ENCODE peak calls at places on chromosomes 13 and 19, in six cellular contexts. C is gastrocnemius medialis; T is thyroid gland; L is psoas muscle; Y is GM23248; J is CD4-positive, CD25-positive, alpha-beta regulatory T cell. B is an unnamed sample.

GRCh38 chr13:113628291-113629270 is 29.4 kb downstream of the ATP4B start:
- DNase-seq in C (no peak), T (no peak), L (peak; percentile 42), Y (no peak), J (no peak), B (no peak)

GRCh38 chr13:113742000-113742441 is 17.0 kb upstream of the TMEM255B start:
- DNase-seq in C (no peak), T (peak; percentile 51), L (no peak), Y (peak; percentile 84), J (no peak), B (no peak)

GRCh38 chr13:30908416-30908980 is 2.4 kb downstream of the MEDAG start:
- DNase-seq in C (no peak), T (peak; percentile 30), L (no peak), Y (peak; percentile 79), J (no peak), B (peak; percentile 21)

GRCh38 chr19:14320253-14320652 is 61.0 kb upstream of the ADGRE5 start:
- DNase-seq in C (no peak), T (no peak), L (no peak), Y (no peak), J (no peak), B (no peak)

GRCh38 chr19:15371786-15372380 is 7.7 kb downstream of the AKAP8 start:
- DNase-seq in C (no peak), T (no peak), L (peak; percentile 36), Y (no peak), J (no peak), B (no peak)

GRCh38 chr19:13042443-13043130 is 47.3 kb downstream of the NFIX start:
- DNase-seq in C (no peak), T (no peak), L (no peak), Y (peak; percentile 65), J (no peak), B (no peak)

GRCh38 chr13:21012211-21012610 is 49.2 kb downstream of the LATS2 start:
- DNase-seq in C (no peak), T (no peak), L (no peak), Y (no peak), J (no peak), B (no peak)

GRCh38 chr13:93173656-93174055 is 53.0 kb upstream of the GPC6 start:
- DNase-seq in C (no peak), T (no peak), L (no peak), Y (peak; percentile 37), J (no peak), B (no peak)

GRCh38 chr19:35901854-35902661 is at the start of gene HCST:
- DNase-seq in C (no peak), T (no peak), L (no peak), Y (peak; percentile 81), J (peak; percentile 38), B (no peak)

GRCh38 chr19:11538232-11539036 is at the start of gene CNN1:
- DNase-seq in C (no peak), T (peak; percentile 11), L (peak; percentile 59), Y (peak; percentile 77), J (no peak), B (peak; percentile 77)

GRCh38 chr13:95643814-95644598 is 500 bp downstream of the DZIP1 start:
- DNase-seq in C (no peak), T (no peak), L (peak; percentile 59), Y (peak; percentile 74), J (no peak), B (no peak)

GRCh38 chr13:60265566-60265965 is 101.8 kb upstream of the DIAPH3 start:
- DNase-seq in C (no peak), T (no peak), L (no peak), Y (no peak), J (no peak), B (no peak)

GRCh38 chr13:31350560-31350959 is 150.8 kb downstream of the B3GLCT start:
- DNase-seq in C (no peak), T (no peak), L (no peak), Y (peak; percentile 23), J (no peak), B (no peak)

GRCh38 chr13:96967248-96967745 is 27.0 kb downstream of the OXGR1 start:
- DNase-seq in C (no peak), T (no peak), L (no peak), Y (peak; percentile 34), J (no peak), B (no peak)

GRCh38 chr13:31121327-31122140 is 40.2 kb downstream of the HSPH1 start:
- DNase-seq in C (no peak), T (no peak), L (no peak), Y (no peak), J (no peak), B (no peak)

GRCh38 chr13:29480893-29481525 is 114.5 kb downstream of the SLC7A1 start:
- DNase-seq in C (no peak), T (no peak), L (no peak), Y (no peak), J (no peak), B (no peak)

GRCh38 chr13:74219571-74219970 is 85.4 kb upstream of the KLF12 start:
- DNase-seq in C (no peak), T (no peak), L (no peak), Y (no peak), J (no peak), B (no peak)

GRCh38 chr19:6340493-6341201 is 7.2 kb upstream of the ACER1 start:
- DNase-seq in C (no peak), T (no peak), L (no peak), Y (no peak), J (no peak), B (no peak)

GRCh38 chr13:113129921-113130750 is 7.5 kb downstream of the F10 start:
- DNase-seq in C (no peak), T (no peak), L (peak; percentile 56), Y (no peak), J (no peak), B (no peak)

GRCh38 chr19:5799247-5800241 is 5.3 kb upstream of the NRTN start:
- DNase-seq in C (no peak), T (no peak), L (no peak), Y (no peak), J (no peak), B (peak; percentile 77)

GRCh38 chr13:38141792-38142191 is 207.9 kb upstream of the UFM1 start:
- DNase-seq in C (no peak), T (no peak), L (no peak), Y (peak; percentile 46), J (no peak), B (no peak)

GRCh38 chr19:5024282-5024681 is 55.4 kb downstream of the KDM4B start:
- DNase-seq in C (peak; percentile 70), T (no peak), L (peak; percentile 75), Y (no peak), J (no peak), B (no peak)

GRCh38 chr13:91368676-91369425 is 21.4 kb downstream of the MIR17HG start:
- DNase-seq in C (no peak), T (no peak), L (no peak), Y (peak; percentile 19), J (no peak), B (no peak)

GRCh38 chr13:43776680-43777079 is 10.1 kb downstream of the ENOX1 start:
- DNase-seq in C (no peak), T (no peak), L (no peak), Y (no peak), J (no peak), B (no peak)

GRCh38 chr19:46373573-46374359 is 26.9 kb downstream of the PPP5C start:
- DNase-seq in C (no peak), T (peak; percentile 100), L (peak; percentile 80), Y (peak; percentile 89), J (no peak), B (peak; percentile 78)

GRCh38 chr19:5138606-5139594 is 170.0 kb downstream of the KDM4B start:
- DNase-seq in C (no peak), T (no peak), L (peak; percentile 66), Y (peak; percentile 31), J (peak; percentile 68), B (no peak)

GRCh38 chr13:44516771-44517170 is 59.4 kb downstream of the TSC22D1 start:
- DNase-seq in C (no peak), T (no peak), L (no peak), Y (no peak), J (no peak), B (no peak)

GRCh38 chr19:9923440-9923839 is 12.9 kb downstream of the OLFM2 start:
- DNase-seq in C (no peak), T (no peak), L (no peak), Y (no peak), J (no peak), B (no peak)

GRCh38 chr13:70613295-70613694 is 505.0 kb upstream of the KLHL1 start:
- DNase-seq in C (no peak), T (no peak), L (no peak), Y (no peak), J (no peak), B (no peak)

GRCh38 chr13:52447354-52447753 is 3.1 kb downstream of the VPS36 start:
- DNase-seq in C (no peak), T (no peak), L (no peak), Y (peak; percentile 30), J (no peak), B (no peak)

GRCh38 chr13:29162638-29163037 is 342.5 kb downstream of the MTUS2 start:
- DNase-seq in C (no peak), T (no peak), L (no peak), Y (peak; percentile 56), J (no peak), B (no peak)

GRCh38 chr19:15115080-15115479 is 7.9 kb downstream of the SYDE1 start:
- DNase-seq in C (peak; percentile 35), T (peak; percentile 30), L (peak; percentile 90), Y (no peak), J (no peak), B (peak; percentile 70)

GRCh38 chr19:4678881-4679379 is 8.8 kb upstream of the MYDGF start:
- DNase-seq in C (no peak), T (no peak), L (peak; percentile 70), Y (peak; percentile 18), J (no peak), B (peak; percentile 91)

GRCh38 chr19:57829316-57829715 is 783 bp upstream of the ZNF587B start:
- DNase-seq in C (no peak), T (no peak), L (no peak), Y (no peak), J (no peak), B (no peak)

GRCh38 chr19:57825501-57825900 is 4.6 kb upstream of the ZNF587B start:
- DNase-seq in C (no peak), T (no peak), L (no peak), Y (no peak), J (no peak), B (no peak)

GRCh38 chr19:57830071-57830602 is at the start of gene ZNF587B:
- DNase-seq in C (peak; percentile 5), T (peak; percentile 85), L (peak; percentile 84), Y (peak; percentile 64), J (peak; percentile 6), B (peak; percentile 49)
- H3K27ac ChIP-seq in C (peak within 1 kb of the TSS; percentile 81), T (peak within 1 kb of the TSS; percentile 60), L (peak within 1 kb of the TSS; percentile 82), Y (peak within 1 kb of the TSS; percentile 31), J (no peak within 1 kb of the TSS), B (no peak within 1 kb of the TSS)

GRCh38 chr19:3380829-3381228 is 14.4 kb downstream of the NFIC start:
- DNase-seq in C (no peak), T (no peak), L (peak; percentile 52), Y (no peak), J (no peak), B (no peak)
- H3K27ac ChIP-seq in C (peak overlapping the region; percentile 98), T (no peak overlapping the region), L (peak overlapping the region; percentile 67), Y (peak overlapping the region; percentile 81), J (no peak overlapping the region), B (peak overlapping the region; percentile 17)

GRCh38 chr13:49304763-49305695 is 57.3 kb downstream of the CDADC1 start:
- DNase-seq in C (no peak), T (peak; percentile 46), L (no peak), Y (no peak), J (no peak), B (no peak)
- H3K27ac ChIP-seq in C (no peak overlapping the region), T (peak overlapping the region; percentile 68), L (no peak overlapping the region), Y (no peak overlapping the region), J (no peak overlapping the region), B (no peak overlapping the region)

GRCh38 chr13:25732146-25732865 is 319.5 kb downstream of the SHISA2 start:
- DNase-seq in C (no peak), T (no peak), L (no peak), Y (peak; percentile 5), J (no peak), B (no peak)
- H3K27ac ChIP-seq in C (no peak overlapping the region), T (no peak overlapping the region), L (no peak overlapping the region), Y (no peak overlapping the region), J (no peak overlapping the region), B (no peak overlapping the region)